ENCODE peak calls at places on chromosomes 13 and 19, in five cellular contexts. D, V, G, Z and C are unnamed samples.

GRCh38 chr19:42191855-42192254 is 25.6 kb downstream of the DEDD2 start:
- DNase-seq in V (no peak), Z (no peak), G (no peak), D (no peak), C (no peak)

GRCh38 chr13:18946738-18947137 is 234.9 kb downstream of the TUBA3C start:
- DNase-seq in V (no peak), G (no peak), D (no peak), Z (no peak), C (peak; percentile 14)

GRCh38 chr13:101829484-101829883 is 377.0 kb downstream of the ITGBL1 start:
- DNase-seq in Z (no peak), G (no peak), D (no peak), V (no peak), C (no peak)

GRCh38 chr19:6476155-6476895 is 5.3 kb downstream of the DENND1C start:
- DNase-seq in D (peak; percentile 56), V (no peak), Z (peak; percentile 99), G (no peak), C (peak; percentile 100)

GRCh38 chr19:15022752-15023151 is 26.5 kb upstream of the CASP14 start:
- DNase-seq in Z (no peak), V (no peak), D (no peak), G (no peak), C (no peak)

GRCh38 chr13:78121459-78122348 is 203.1 kb upstream of the EDNRB start:
- DNase-seq in G (no peak), V (no peak), D (no peak), Z (peak; percentile 65), C (peak; percentile 52)

GRCh38 chr19:9584073-9584833 is at the start of gene ZNF121:
- DNase-seq in D (peak; percentile 69), Z (peak; percentile 93), G (peak; percentile 19), V (peak; percentile 85), C (peak; percentile 96)

GRCh38 chr19:36059180-36059910 is 4.6 kb downstream of the WDR62 start:
- DNase-seq in Z (no peak), G (no peak), V (no peak), D (no peak), C (no peak)

GRCh38 chr19:4536798-4537197 is 1.8 kb upstream of the PLIN5 start:
- DNase-seq in V (no peak), Z (no peak), G (no peak), D (no peak), C (no peak)

GRCh38 chr13:23449386-23450162 is 16.1 kb upstream of the SACS start:
- DNase-seq in G (no peak), Z (peak; percentile 21), D (no peak), V (no peak), C (peak; percentile 45)

GRCh38 chr13:40613954-40614353 is 52.5 kb downstream of the FOXO1 start:
- DNase-seq in Z (no peak), D (no peak), G (no peak), V (no peak), C (no peak)

GRCh38 chr19:48354332-48354992 is 9.3 kb downstream of the TMEM143 start:
- DNase-seq in Z (no peak), D (no peak), G (no peak), V (no peak), C (no peak)

GRCh38 chr19:17061691-17062090 is 13.6 kb downstream of the HAUS8 start:
- DNase-seq in Z (no peak), V (no peak), D (no peak), G (no peak), C (no peak)

GRCh38 chr13:84431646-84432045 is 549.4 kb upstream of the SLITRK1 start:
- DNase-seq in V (no peak), D (no peak), Z (no peak), G (no peak), C (no peak)

GRCh38 chr19:50889638-50890037 is 16.4 kb downstream of the KLK2 start:
- DNase-seq in G (no peak), Z (no peak), V (no peak), D (no peak), C (no peak)
- H3K27ac ChIP-seq in G (no peak overlapping the region), Z (no peak overlapping the region), V (no peak overlapping the region), D (no peak overlapping the region), C (no peak overlapping the region)

GRCh38 chr13:26221399-26221720 is 754 bp downstream of the RNF6 start:
- DNase-seq in Z (no peak), D (no peak), V (no peak), G (no peak), C (no peak)
- H3K36me3 ChIP-seq in Z (peaks cover 13% of the 10 kb centered on the region), D (peaks cover 27% of the 10 kb centered on the region), V (peaks cover 5% of the 10 kb centered on the region), G (peaks cover 25% of the 10 kb centered on the region), C (peaks cover 37% of the 10 kb centered on the region)

DNA sequence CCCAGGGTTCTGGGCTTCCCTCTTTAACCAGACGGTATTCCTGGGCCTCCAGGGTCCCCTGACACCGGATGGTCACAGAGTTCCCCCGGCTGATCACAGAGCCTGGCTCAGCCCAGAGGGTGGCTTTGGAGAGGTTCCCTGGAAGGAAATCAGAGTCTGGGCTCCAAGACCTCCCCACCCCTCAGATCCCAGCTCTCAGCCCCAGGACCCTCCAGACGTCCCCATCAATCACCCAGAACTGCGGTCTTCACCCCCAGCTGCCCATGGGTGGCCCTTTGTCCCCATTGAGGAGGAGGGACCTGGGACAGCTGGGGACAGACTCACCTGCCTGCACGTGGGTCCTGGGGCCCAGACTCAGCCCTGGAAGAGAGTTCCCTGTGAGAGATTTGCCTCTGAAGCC is 955 bp downstream of the LILRA5 start:
- DNase-seq in D (no peak), Z (no peak), G (no peak), V (peak; percentile 19), C (no peak)
- H3K27me3 ChIP-seq in D (no peaks in the 10 kb centered on the region), Z (no peaks in the 10 kb centered on the region), G (no peaks in the 10 kb centered on the region), V (no peaks in the 10 kb centered on the region), C (no peaks in the 10 kb centered on the region)

DNA sequence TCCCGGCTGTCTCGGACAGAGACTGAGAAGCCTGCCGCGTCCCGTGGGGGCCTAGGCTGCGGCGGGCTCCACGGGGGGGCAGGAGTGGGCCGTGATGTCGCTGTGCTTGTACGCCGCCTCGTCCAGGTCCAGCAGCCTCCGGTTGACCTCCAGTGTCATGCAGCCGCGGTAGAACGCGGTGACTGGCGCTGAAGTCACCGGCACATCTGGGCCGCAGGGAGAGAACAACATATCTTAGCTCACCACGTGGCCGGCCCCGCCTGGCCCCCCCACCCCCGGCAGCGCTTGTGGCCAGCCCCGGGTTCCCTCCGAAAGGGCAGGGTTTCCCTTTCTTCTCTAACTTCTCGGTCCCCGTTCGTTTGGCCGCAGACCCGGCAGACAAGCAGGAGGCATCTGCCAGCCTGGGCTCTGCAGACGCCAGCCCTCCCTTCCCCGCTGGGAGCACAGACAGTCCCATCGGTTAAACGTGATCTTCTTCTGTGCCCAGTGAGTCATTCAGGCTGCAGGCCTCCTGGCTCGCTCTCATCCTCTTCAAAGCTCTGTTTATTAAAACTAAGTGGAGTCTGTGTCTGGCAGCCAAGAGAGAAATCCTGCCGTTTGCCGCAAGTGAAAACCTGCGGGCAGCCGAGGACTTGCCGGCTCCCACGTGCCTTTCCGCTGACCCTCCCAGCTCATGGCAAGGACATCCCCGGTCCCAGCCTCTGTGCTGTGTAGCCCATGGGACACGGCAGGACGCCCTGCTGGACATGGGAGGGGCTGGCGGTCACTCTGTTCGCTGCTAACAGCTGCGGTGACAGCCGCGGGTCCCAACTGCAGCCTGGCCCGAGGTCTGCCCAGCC is 42.8 kb downstream of the GAS6 start:
- DNase-seq in V (peak; percentile 83), D (no peak), Z (no peak), G (no peak), C (no peak)
- H3K27ac ChIP-seq in V (peak overlapping the region; percentile 90), D (no peak overlapping the region), Z (no peak overlapping the region), G (peak overlapping the region; percentile 68), C (peak overlapping the region; percentile 60)

GRCh38 chr13:75186384-75186783 is 295.6 kb downstream of the TBC1D4 start:
- DNase-seq in G (no peak), Z (no peak), V (no peak), D (no peak), C (no peak)
- H3K36me3 ChIP-seq in G (no peaks in the 10 kb centered on the region), Z (peaks cover 6% of the 10 kb centered on the region), V (no peaks in the 10 kb centered on the region), D (no peaks in the 10 kb centered on the region), C (no peaks in the 10 kb centered on the region)

DNA sequence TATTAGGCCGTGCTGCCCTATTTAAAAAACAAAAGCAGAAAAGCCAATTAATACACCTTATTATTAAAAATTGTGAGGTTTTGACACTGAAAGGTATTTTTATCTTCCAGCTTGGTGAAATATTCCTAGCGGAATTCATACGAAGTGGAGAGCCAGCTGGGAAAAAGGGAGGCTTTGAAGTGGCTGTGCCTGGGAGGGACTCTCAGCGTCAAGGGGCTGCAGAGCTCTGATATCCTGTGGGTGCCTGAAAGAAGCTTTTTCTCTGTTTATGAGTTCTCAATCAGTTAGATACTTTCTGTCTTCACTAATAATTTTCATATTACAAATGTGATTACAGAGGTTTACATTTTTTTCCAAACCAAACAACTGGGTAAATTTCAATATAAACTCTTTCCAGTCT is 140.2 kb upstream of the MIR17HG start:
- DNase-seq in Z (no peak), G (no peak), V (no peak), D (no peak), C (no peak)
- H3K27me3 ChIP-seq in Z (no peaks in the 10 kb centered on the region), G (no peaks in the 10 kb centered on the region), V (no peaks in the 10 kb centered on the region), D (no peaks in the 10 kb centered on the region), C (no peaks in the 10 kb centered on the region)